ENCODE peak calls at places on chromosomes 6 and 20, in five cellular contexts. One of them, this sample, is unnamed.

GRCh38 chr6:24126586-24127192 is 674 bp downstream of the NRSN1 start:
- DNase-seq in fibroblast of pulmonary artery: peak; percentile 62
- DNase-seq in lower lobe of right lung: no peak
- DNase-seq in heart left ventricle: no peak
- DNase-seq in epithelial cell of esophagus: peak; percentile 74
- DNase-seq in this sample: peak; percentile 13

GRCh38 chr20:24914388-24915241 is 34.5 kb upstream of the CST7 start:
- DNase-seq in epithelial cell of esophagus: no peak
- DNase-seq in heart left ventricle: no peak
- DNase-seq in fibroblast of pulmonary artery: no peak
- DNase-seq in lower lobe of right lung: no peak
- DNase-seq in this sample: no peak

GRCh38 chr6:42714098-42714761 is 8.2 kb downstream of the PRPH2 start:
- DNase-seq in heart left ventricle: no peak
- DNase-seq in epithelial cell of esophagus: peak; percentile 44
- DNase-seq in lower lobe of right lung: no peak
- DNase-seq in fibroblast of pulmonary artery: peak; percentile 75
- DNase-seq in this sample: no peak

GRCh38 chr6:154249499-154250298 is 106.9 kb downstream of the IPCEF1 start:
- DNase-seq in fibroblast of pulmonary artery: no peak
- DNase-seq in lower lobe of right lung: no peak
- DNase-seq in epithelial cell of esophagus: no peak
- DNase-seq in heart left ventricle: no peak
- DNase-seq in this sample: no peak

GRCh38 chr6:41488392-41489129 is 57.6 kb upstream of the FOXP4 start:
- DNase-seq in fibroblast of pulmonary artery: peak; percentile 82
- DNase-seq in heart left ventricle: peak; percentile 42
- DNase-seq in epithelial cell of esophagus: no peak
- DNase-seq in lower lobe of right lung: no peak
- DNase-seq in this sample: peak; percentile 67

GRCh38 chr20:49570161-49570827 is 2.4 kb upstream of the PTGIS start:
- DNase-seq in heart left ventricle: no peak
- DNase-seq in fibroblast of pulmonary artery: no peak
- DNase-seq in lower lobe of right lung: no peak
- DNase-seq in epithelial cell of esophagus: no peak
- DNase-seq in this sample: no peak

GRCh38 chr20:20772492-20773047 is 60.1 kb upstream of the RALGAPA2 start:
- DNase-seq in lower lobe of right lung: no peak
- DNase-seq in fibroblast of pulmonary artery: no peak
- DNase-seq in epithelial cell of esophagus: peak; percentile 18
- DNase-seq in heart left ventricle: no peak
- DNase-seq in this sample: no peak

GRCh38 chr20:6178537-6178936 is 55.7 kb upstream of the FERMT1 start:
- DNase-seq in epithelial cell of esophagus: peak; percentile 61
- DNase-seq in heart left ventricle: no peak
- DNase-seq in lower lobe of right lung: no peak
- DNase-seq in fibroblast of pulmonary artery: peak; percentile 69
- DNase-seq in this sample: peak; percentile 24

GRCh38 chr6:25700841-25701240 is 48.8 kb downstream of the SCGN start:
- DNase-seq in lower lobe of right lung: no peak
- DNase-seq in fibroblast of pulmonary artery: no peak
- DNase-seq in heart left ventricle: no peak
- DNase-seq in epithelial cell of esophagus: no peak
- DNase-seq in this sample: no peak

GRCh38 chr6:12298995-12299394 is 8.8 kb downstream of the EDN1 start:
- DNase-seq in fibroblast of pulmonary artery: no peak
- DNase-seq in heart left ventricle: no peak
- DNase-seq in epithelial cell of esophagus: no peak
- DNase-seq in lower lobe of right lung: no peak
- DNase-seq in this sample: no peak

GRCh38 chr6:121235386-121235785 is 98.9 kb downstream of the TBC1D32 start:
- DNase-seq in lower lobe of right lung: no peak
- DNase-seq in epithelial cell of esophagus: no peak
- DNase-seq in fibroblast of pulmonary artery: no peak
- DNase-seq in heart left ventricle: no peak
- DNase-seq in this sample: no peak

GRCh38 chr6:79610301-79611009 is 20.7 kb upstream of the SH3BGRL2 start:
- DNase-seq in epithelial cell of esophagus: peak; percentile 76
- DNase-seq in heart left ventricle: no peak
- DNase-seq in fibroblast of pulmonary artery: no peak
- DNase-seq in lower lobe of right lung: no peak
- DNase-seq in this sample: no peak

GRCh38 chr20:17971571-17972013 is 2.8 kb downstream of the MGME1 start:
- DNase-seq in fibroblast of pulmonary artery: peak; percentile 60
- DNase-seq in epithelial cell of esophagus: no peak
- DNase-seq in heart left ventricle: no peak
- DNase-seq in lower lobe of right lung: no peak
- DNase-seq in this sample: peak; percentile 80

GRCh38 chr20:34180460-34181108 is 60.6 kb upstream of the ASIP start:
- DNase-seq in fibroblast of pulmonary artery: no peak
- DNase-seq in heart left ventricle: no peak
- DNase-seq in epithelial cell of esophagus: peak; percentile 77
- DNase-seq in lower lobe of right lung: no peak
- DNase-seq in this sample: peak; percentile 36

DNA sequence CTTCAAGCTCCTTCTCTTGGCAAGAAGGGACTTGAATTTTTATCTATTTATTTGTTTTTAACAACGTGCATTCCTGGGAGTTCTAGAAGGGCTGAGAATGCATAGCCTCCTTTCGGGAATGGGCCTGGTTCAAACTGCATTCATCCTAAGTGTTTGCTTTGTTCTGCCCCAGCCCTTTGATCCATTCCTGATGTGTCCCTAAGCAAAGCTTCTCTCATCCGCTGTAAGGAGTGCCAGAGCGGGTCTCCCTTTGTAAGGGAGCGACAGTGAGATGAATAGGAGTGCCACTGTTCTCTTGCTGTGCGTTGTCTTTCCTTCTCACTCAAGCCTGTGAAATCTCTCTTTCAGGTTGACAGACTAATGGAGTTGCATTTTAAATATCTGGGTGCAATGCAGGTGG is 60.9 kb upstream of the VSTM2L start:
- DNase-seq in epithelial cell of esophagus: no peak
- DNase-seq in fibroblast of pulmonary artery: no peak
- DNase-seq in lower lobe of right lung: no peak
- DNase-seq in heart left ventricle: no peak
- DNase-seq in this sample: no peak
- H3K4me3 ChIP-seq in epithelial cell of esophagus: no peak overlapping the region
- H3K4me3 ChIP-seq in fibroblast of pulmonary artery: no peak overlapping the region
- H3K4me3 ChIP-seq in lower lobe of right lung: no peak overlapping the region
- H3K4me3 ChIP-seq in heart left ventricle: no peak overlapping the region
- H3K4me3 ChIP-seq in this sample: no peak overlapping the region

GRCh38 chr6:150179030-150179429 is 36.2 kb downstream of the PPP1R14C start:
- DNase-seq in lower lobe of right lung: no peak
- DNase-seq in epithelial cell of esophagus: no peak
- DNase-seq in heart left ventricle: no peak
- DNase-seq in fibroblast of pulmonary artery: no peak
- DNase-seq in this sample: no peak

GRCh38 chr6:150175611-150176151 is 32.8 kb downstream of the PPP1R14C start:
- DNase-seq in epithelial cell of esophagus: no peak
- DNase-seq in lower lobe of right lung: no peak
- DNase-seq in heart left ventricle: no peak
- DNase-seq in fibroblast of pulmonary artery: no peak
- DNase-seq in this sample: no peak

GRCh38 chr6:150177260-150178246 is 34.7 kb downstream of the PPP1R14C start:
- DNase-seq in lower lobe of right lung: no peak
- DNase-seq in epithelial cell of esophagus: no peak
- DNase-seq in fibroblast of pulmonary artery: no peak
- DNase-seq in heart left ventricle: peak; percentile 87
- DNase-seq in this sample: peak; percentile 48

GRCh38 chr6:150176659-150177058 is 33.8 kb downstream of the PPP1R14C start:
- DNase-seq in lower lobe of right lung: no peak
- DNase-seq in epithelial cell of esophagus: no peak
- DNase-seq in fibroblast of pulmonary artery: no peak
- DNase-seq in heart left ventricle: no peak
- DNase-seq in this sample: no peak

DNA sequence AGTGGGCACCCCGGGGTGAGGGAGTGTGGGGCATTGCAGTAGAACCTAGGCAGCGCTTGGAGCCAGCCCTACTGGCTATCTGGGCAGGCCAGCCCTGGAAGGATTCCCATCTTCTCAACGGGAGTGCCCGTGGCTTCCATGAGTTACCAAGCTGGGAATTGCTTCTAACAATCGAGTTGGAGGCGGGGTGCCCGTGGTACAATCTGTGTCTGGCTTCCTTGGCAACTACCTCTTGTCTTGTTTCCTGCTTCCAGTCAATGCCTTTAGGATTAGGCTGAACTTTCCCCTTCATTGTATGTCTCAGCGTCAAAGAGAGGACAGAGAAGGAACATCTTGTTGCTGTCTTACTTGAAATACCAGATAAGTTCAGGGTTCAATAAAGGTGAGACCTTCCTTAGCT is 33.3 kb downstream of the PPP1R14C start:
- DNase-seq in fibroblast of pulmonary artery: no peak
- DNase-seq in epithelial cell of esophagus: peak; percentile 58
- DNase-seq in heart left ventricle: peak; percentile 88
- DNase-seq in lower lobe of right lung: no peak
- DNase-seq in this sample: no peak
- H3K4me3 ChIP-seq in fibroblast of pulmonary artery: no peak overlapping the region
- H3K4me3 ChIP-seq in epithelial cell of esophagus: no peak overlapping the region
- H3K4me3 ChIP-seq in heart left ventricle: no peak overlapping the region
- H3K4me3 ChIP-seq in lower lobe of right lung: no peak overlapping the region
- H3K4me3 ChIP-seq in this sample: no peak overlapping the region

GRCh38 chr20:4817230-4817671 is 95.5 kb downstream of the PRND start:
- DNase-seq in lower lobe of right lung: no peak
- DNase-seq in fibroblast of pulmonary artery: no peak
- DNase-seq in epithelial cell of esophagus: peak; percentile 41
- DNase-seq in heart left ventricle: no peak
- DNase-seq in this sample: peak; percentile 49

GRCh38 chr20:4814696-4815252 is 93.1 kb downstream of the PRND start:
- DNase-seq in fibroblast of pulmonary artery: no peak
- DNase-seq in heart left ventricle: no peak
- DNase-seq in lower lobe of right lung: peak; percentile 76
- DNase-seq in epithelial cell of esophagus: no peak
- DNase-seq in this sample: no peak

GRCh38 chr20:4813839-4814695 is 92.4 kb downstream of the PRND start:
- DNase-seq in fibroblast of pulmonary artery: peak; percentile 31
- DNase-seq in lower lobe of right lung: no peak
- DNase-seq in epithelial cell of esophagus: no peak
- DNase-seq in heart left ventricle: no peak
- DNase-seq in this sample: no peak

GRCh38 chr20:4813076-4813838 is 91.5 kb downstream of the PRND start:
- DNase-seq in epithelial cell of esophagus: no peak
- DNase-seq in heart left ventricle: peak; percentile 47
- DNase-seq in lower lobe of right lung: no peak
- DNase-seq in fibroblast of pulmonary artery: peak; percentile 17
- DNase-seq in this sample: no peak

GRCh38 chr20:4815618-4816017 is 93.9 kb downstream of the PRND start:
- DNase-seq in heart left ventricle: no peak
- DNase-seq in lower lobe of right lung: no peak
- DNase-seq in epithelial cell of esophagus: no peak
- DNase-seq in fibroblast of pulmonary artery: no peak
- DNase-seq in this sample: no peak
- H3K4me3 ChIP-seq in heart left ventricle: no peak overlapping the region
- H3K4me3 ChIP-seq in lower lobe of right lung: no peak overlapping the region
- H3K4me3 ChIP-seq in epithelial cell of esophagus: no peak overlapping the region
- H3K4me3 ChIP-seq in fibroblast of pulmonary artery: no peak overlapping the region
- H3K4me3 ChIP-seq in this sample: no peak overlapping the region

GRCh38 chr6:35521235-35521634 is 8.5 kb upstream of the TULP1 start:
- DNase-seq in fibroblast of pulmonary artery: no peak
- DNase-seq in lower lobe of right lung: no peak
- DNase-seq in epithelial cell of esophagus: no peak
- DNase-seq in heart left ventricle: no peak
- DNase-seq in this sample: no peak

GRCh38 chr6:35519313-35520015 is 6.8 kb upstream of the TULP1 start:
- DNase-seq in fibroblast of pulmonary artery: no peak
- DNase-seq in lower lobe of right lung: no peak
- DNase-seq in epithelial cell of esophagus: peak; percentile 61
- DNase-seq in heart left ventricle: no peak
- DNase-seq in this sample: no peak

GRCh38 chr6:35524380-35525020 is 11.8 kb upstream of the TULP1 start:
- DNase-seq in heart left ventricle: no peak
- DNase-seq in epithelial cell of esophagus: no peak
- DNase-seq in lower lobe of right lung: no peak
- DNase-seq in fibroblast of pulmonary artery: no peak
- DNase-seq in this sample: no peak

GRCh38 chr6:35518566-35519312 is 6.0 kb upstream of the TULP1 start:
- DNase-seq in heart left ventricle: no peak
- DNase-seq in lower lobe of right lung: no peak
- DNase-seq in epithelial cell of esophagus: no peak
- DNase-seq in fibroblast of pulmonary artery: no peak
- DNase-seq in this sample: no peak

DNA sequence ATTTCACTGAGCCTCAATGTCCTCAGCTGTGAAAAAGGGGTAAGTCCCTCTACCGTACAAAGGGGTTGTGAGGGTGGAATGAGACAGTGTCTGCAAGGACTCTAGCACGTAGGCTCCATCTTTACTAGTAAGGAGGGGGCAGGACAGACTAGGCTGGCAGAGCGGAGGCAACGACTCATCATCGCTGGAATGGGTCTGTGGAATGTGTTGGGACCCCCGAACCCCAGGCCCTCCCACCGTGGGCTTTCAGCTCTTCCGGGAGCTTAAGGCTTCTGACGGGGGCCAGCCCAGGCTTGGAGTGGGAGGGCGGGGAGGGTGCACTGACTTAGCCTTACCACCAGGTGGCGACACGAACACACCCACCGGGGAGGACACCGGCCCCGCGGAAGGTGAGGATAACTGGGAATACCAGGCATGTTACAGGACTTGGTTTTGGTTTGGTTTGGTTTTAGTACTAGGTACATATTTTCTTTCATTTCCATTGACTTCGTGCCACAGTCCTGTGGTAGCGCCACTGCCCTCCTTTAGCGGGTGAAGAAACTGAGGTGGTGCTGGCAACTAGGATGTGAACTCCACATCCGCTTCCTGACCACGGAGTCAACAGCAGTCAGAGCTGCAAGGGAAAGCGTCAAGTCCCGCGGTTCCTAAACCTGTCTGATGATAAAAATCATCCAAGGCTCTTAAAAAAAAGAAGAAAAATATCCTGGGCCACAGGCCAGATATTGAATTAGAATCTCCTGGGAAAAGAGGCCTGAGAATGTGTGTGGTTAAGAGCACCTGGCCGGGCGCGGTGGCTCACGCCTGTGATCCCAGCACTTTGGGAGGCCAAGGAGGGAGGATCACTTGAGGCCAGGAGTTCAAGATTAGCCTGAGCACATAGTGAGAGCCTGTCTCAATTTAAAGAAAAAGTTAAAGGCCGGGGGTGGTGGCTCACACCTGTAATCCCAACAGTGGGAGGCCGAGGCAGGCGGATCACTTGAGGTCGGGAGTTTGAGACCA is 10.3 kb upstream of the TULP1 start:
- DNase-seq in fibroblast of pulmonary artery: peak; percentile 69
- DNase-seq in heart left ventricle: peak; percentile 74
- DNase-seq in lower lobe of right lung: peak; percentile 84
- DNase-seq in epithelial cell of esophagus: peak; percentile 66
- DNase-seq in this sample: peak; percentile 35
- H3K4me3 ChIP-seq in fibroblast of pulmonary artery: peak overlapping the region; percentile 34
- H3K4me3 ChIP-seq in heart left ventricle: no peak overlapping the region
- H3K4me3 ChIP-seq in lower lobe of right lung: peak overlapping the region; percentile 39
- H3K4me3 ChIP-seq in epithelial cell of esophagus: no peak overlapping the region
- H3K4me3 ChIP-seq in this sample: peak overlapping the region; percentile 40

DNA sequence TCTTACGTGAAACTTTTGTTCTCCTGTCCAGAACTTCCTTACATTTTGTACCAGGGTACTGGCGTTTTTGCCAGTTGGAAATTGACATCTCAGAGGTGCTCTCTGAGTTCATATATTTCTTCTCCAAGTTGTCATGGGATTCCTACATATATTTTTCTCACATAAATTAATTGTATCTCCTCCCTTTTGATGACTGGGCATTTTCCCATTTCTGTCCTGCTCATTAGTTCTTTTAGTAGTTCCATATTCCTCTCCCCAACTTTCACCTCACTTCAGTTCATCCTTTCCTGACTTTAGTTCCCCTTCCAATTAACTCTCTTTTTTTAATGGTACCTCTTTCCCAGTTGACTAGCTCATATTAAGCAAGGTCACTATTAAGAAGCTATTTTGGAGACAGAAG is 10.8 kb downstream of the ZKSCAN8 start:
- DNase-seq in fibroblast of pulmonary artery: no peak
- DNase-seq in epithelial cell of esophagus: no peak
- DNase-seq in lower lobe of right lung: no peak
- DNase-seq in heart left ventricle: no peak
- DNase-seq in this sample: no peak
- H3K4me3 ChIP-seq in fibroblast of pulmonary artery: no peak overlapping the region
- H3K4me3 ChIP-seq in epithelial cell of esophagus: no peak overlapping the region
- H3K4me3 ChIP-seq in lower lobe of right lung: no peak overlapping the region
- H3K4me3 ChIP-seq in heart left ventricle: no peak overlapping the region
- H3K4me3 ChIP-seq in this sample: no peak overlapping the region